ENCODE peak calls at places on chromosomes 12 and 14, in seven cellular contexts. P is astrocyte, K is PC-3, R is gastrocnemius medialis, W is cardiac muscle cell, V is mammary epithelial cell, X is ovary. Q is an unnamed sample.

GRCh38 chr14:73802431-73803188 is 49.0 kb upstream of the PTGR2 start:
- DNase-seq in R (no peak), X (no peak), V (peak; percentile 89), P (no peak), W (no peak), K (peak; percentile 46), Q (no peak)

GRCh38 chr14:73026845-73027542 is at the start of gene ZFYVE1:
- DNase-seq in X (peak; percentile 92), V (peak; percentile 99), R (peak; percentile 99), P (peak; percentile 98), K (peak; percentile 100), W (peak; percentile 98), Q (peak; percentile 95)

GRCh38 chr14:69522026-69522425 is 37.5 kb downstream of the PLEKHD1 start:
- DNase-seq in X (no peak), P (no peak), R (no peak), V (no peak), K (no peak), W (no peak), Q (no peak)

GRCh38 chr12:10554228-10554970 is 48.7 kb downstream of the EIF2S3B start:
- DNase-seq in P (no peak), R (no peak), W (no peak), V (no peak), K (no peak), X (no peak), Q (no peak)

GRCh38 chr12:112844814-112845565 is 53.4 kb downstream of the RPH3A start:
- DNase-seq in R (no peak), P (no peak), W (no peak), K (no peak), V (no peak), X (no peak), Q (no peak)

GRCh38 chr14:64513271-64513670 is 8.7 kb downstream of the ZBTB1 start:
- DNase-seq in V (no peak), R (no peak), K (no peak), P (no peak), W (no peak), X (no peak), Q (no peak)

GRCh38 chr14:20631023-20631820 is 10.3 kb downstream of the OR6S1 start:
- DNase-seq in R (no peak), W (peak; percentile 43), V (peak; percentile 49), X (peak; percentile 55), P (no peak), K (peak; percentile 86), Q (no peak)

GRCh38 chr12:63164911-63165310 is 13.9 kb upstream of the AVPR1A start:
- DNase-seq in X (no peak), W (no peak), R (no peak), K (no peak), P (no peak), V (no peak), Q (no peak)

GRCh38 chr12:69173358-69173757 is 66.0 kb upstream of the CPSF6 start:
- DNase-seq in X (no peak), R (no peak), W (peak; percentile 42), P (no peak), V (no peak), K (no peak), Q (no peak)

GRCh38 chr12:81005635-81006034 is 67.9 kb upstream of the LIN7A start:
- DNase-seq in P (no peak), V (no peak), X (no peak), K (no peak), W (no peak), R (no peak), Q (no peak)

GRCh38 chr14:64244279-64244678 is 49.9 kb downstream of the ESR2 start:
- DNase-seq in R (no peak), V (no peak), X (peak; percentile 77), K (no peak), P (no peak), W (no peak), Q (no peak)

GRCh38 chr12:89856431-89856830 is 147.8 kb upstream of the ATP2B1 start:
- DNase-seq in R (no peak), K (peak; percentile 78), P (peak; percentile 88), V (peak; percentile 16), W (peak; percentile 43), X (no peak), Q (no peak)

GRCh38 chr12:55470088-55470830 is at the start of gene OR6C70:
- DNase-seq in R (no peak), K (peak; percentile 63), X (no peak), P (no peak), W (no peak), V (peak; percentile 28), Q (no peak)

GRCh38 chr12:68784015-68784414 is 24.0 kb upstream of the MDM2 start:
- DNase-seq in K (no peak), X (no peak), V (no peak), W (no peak), R (no peak), P (no peak), Q (no peak)

GRCh38 chr14:23538785-23539184 is 12.8 kb downstream of the ZFHX2 start:
- DNase-seq in P (no peak), X (no peak), V (no peak), R (no peak), W (peak; percentile 25), K (no peak), Q (no peak)

DNA sequence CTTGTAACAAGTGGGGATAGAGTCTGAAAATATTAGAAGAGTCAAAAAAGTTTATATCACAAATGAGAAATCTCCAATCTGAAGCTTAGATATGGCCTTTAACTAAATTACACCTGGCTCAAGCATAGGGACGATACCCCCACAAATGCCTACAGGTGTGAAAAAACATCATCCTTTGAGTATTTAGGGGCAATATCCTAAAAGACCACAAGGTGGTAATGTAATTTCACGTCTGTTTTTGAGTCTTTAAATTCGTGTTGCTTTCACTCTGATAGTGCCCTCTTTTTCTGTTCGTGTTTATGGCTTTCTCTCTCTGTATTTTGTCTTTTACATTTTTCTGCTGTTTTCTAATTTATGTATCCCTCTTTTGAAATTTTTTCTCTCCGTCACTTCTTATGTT is 84.3 kb downstream of the ETNK1 start:
- DNase-seq in X (no peak), V (peak; percentile 24), P (no peak), K (peak; percentile 46), W (peak; percentile 52), R (no peak), Q (no peak)
- TF ChIP-seq CTCF in X (peak; percentile 42), V (peak; percentile 42), P (peak; percentile 50), K (peak; percentile 55), W (peak; percentile 35), R (no peak), Q (peak; percentile 70)

GRCh38 chr14:102804858-102805257 is 27.6 kb downstream of the TRAF3 start:
- DNase-seq in K (no peak), P (no peak), X (no peak), W (no peak), V (no peak), R (no peak), Q (no peak)

GRCh38 chr14:102803139-102803538 is 25.9 kb downstream of the TRAF3 start:
- DNase-seq in R (no peak), V (no peak), X (no peak), W (no peak), K (no peak), P (no peak), Q (no peak)

GRCh38 chr14:102806447-102806846 is 29.2 kb downstream of the TRAF3 start:
- DNase-seq in V (no peak), R (no peak), X (no peak), P (no peak), K (no peak), W (no peak), Q (no peak)

GRCh38 chr14:102805454-102805891 is 28.2 kb downstream of the TRAF3 start:
- DNase-seq in R (no peak), X (no peak), W (no peak), P (peak; percentile 76), K (peak; percentile 21), V (peak; percentile 28), Q (no peak)

DNA sequence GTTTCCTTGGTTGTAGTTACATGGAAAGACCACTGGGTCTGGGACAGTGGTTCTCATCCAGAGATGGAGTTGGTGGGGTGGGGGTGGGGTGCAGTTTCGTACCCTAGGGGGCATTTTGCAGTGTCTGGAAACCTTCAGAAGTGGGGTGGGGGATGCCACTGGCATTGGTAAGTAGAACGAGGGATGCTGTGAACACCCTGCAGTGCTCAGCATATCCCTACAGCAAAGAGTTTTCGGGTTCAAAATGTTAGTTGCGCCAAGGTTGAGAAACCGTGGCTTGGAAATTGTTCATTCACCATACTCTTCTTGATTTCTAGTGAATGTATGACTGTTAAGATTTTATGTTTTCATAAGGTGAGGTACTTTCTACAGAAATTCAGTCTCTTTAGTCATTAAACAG is 28.7 kb downstream of the TRAF3 start:
- DNase-seq in K (no peak), X (no peak), V (no peak), R (no peak), P (no peak), W (no peak), Q (no peak)
- H3K4me3 ChIP-seq in K (no peak overlapping the region), X (no peak overlapping the region), V (no peak overlapping the region), R (no peak overlapping the region), P (no peak overlapping the region), W (no peak overlapping the region), Q (no peak overlapping the region)

GRCh38 chr12:29133141-29133540 is 15.9 kb upstream of the FAR2 start:
- DNase-seq in R (no peak), K (no peak), V (no peak), W (no peak), P (peak; percentile 50), X (no peak), Q (no peak)
- H3K27ac ChIP-seq in R (no peak overlapping the region), K (no peak overlapping the region), V (no peak overlapping the region), W (no peak overlapping the region), P (peak overlapping the region; percentile 42), X (no peak overlapping the region), Q (no peak overlapping the region)

GRCh38 chr14:104224516-104225281 is 86.3 kb downstream of the KIF26A start:
- DNase-seq in V (no peak), W (peak; percentile 32), R (no peak), K (no peak), P (no peak), X (peak; percentile 69), Q (no peak)

GRCh38 chr14:104222396-104223036 is 84.1 kb downstream of the KIF26A start:
- DNase-seq in V (no peak), P (no peak), W (no peak), R (no peak), X (peak; percentile 26), K (no peak), Q (no peak)

GRCh38 chr14:104221636-104222375 is 83.4 kb downstream of the KIF26A start:
- DNase-seq in W (no peak), V (no peak), K (no peak), R (no peak), X (peak; percentile 19), P (no peak), Q (no peak)

GRCh38 chr14:104223101-104223809 is 84.9 kb downstream of the KIF26A start:
- DNase-seq in X (peak; percentile 86), P (no peak), K (no peak), V (no peak), W (peak; percentile 60), R (no peak), Q (no peak)

DNA sequence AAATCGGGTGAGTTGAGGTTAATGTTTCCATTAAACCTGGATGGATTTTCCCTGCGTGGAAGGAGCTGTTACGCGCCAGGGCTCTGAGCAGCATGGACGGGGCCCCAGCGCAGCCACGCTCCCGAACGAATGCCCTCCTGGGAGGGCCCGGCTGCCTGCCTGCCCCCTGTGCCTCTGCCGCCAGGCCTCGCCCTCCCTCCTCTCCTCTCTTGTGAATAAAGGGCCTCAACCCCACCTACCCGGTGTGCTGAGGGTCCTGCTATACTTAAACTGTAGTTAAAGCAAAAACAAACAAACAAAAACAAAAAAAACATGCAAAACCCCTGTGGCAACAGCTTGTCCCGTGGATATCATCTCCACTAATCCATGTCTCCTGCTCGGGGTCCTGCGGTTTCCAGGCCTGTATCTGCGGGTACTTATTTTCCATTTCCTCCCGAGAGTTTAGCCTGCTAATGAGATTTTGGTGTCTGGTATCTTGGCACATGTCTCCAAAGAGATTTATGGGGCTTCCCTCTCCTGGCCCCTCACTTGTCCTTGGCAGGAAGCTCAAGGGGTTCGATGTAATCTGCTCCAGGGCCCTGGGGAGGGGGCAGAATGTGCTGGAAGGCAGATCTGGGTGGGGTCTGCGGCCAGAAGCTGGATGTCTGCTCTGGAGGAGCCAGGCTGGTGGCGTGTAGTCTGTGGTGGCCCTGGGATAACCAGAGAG is 85.6 kb downstream of the KIF26A start:
- DNase-seq in X (peak; percentile 22), P (no peak), R (no peak), V (no peak), W (no peak), K (no peak), Q (no peak)
- TF ChIP-seq CTCF in X (no peak), P (no peak), R (no peak), V (no peak), W (no peak), K (no peak), Q (no peak)

Q was measured in ascending aorta.